ENCODE peak calls at places on chromosomes 1 and 21, in nine cellular contexts. One of them, this sample, is unnamed.

GRCh38 chr1:154938604-154939399 is 2.3 kb upstream of the PMVK start:
- DNase-seq in ovary: no peak
- DNase-seq in adrenal gland: no peak
- DNase-seq in GM06990: no peak
- DNase-seq in endodermal cell: no peak
- DNase-seq in pancreas: no peak
- DNase-seq in lower leg skin: no peak
- DNase-seq in left ventricle myocardium inferior: no peak
- DNase-seq in cardiac muscle cell: no peak
- DNase-seq in this sample: no peak

GRCh38 chr1:236159704-236160539 is 17.6 kb downstream of the GPR137B start:
- DNase-seq in ovary: no peak
- DNase-seq in adrenal gland: no peak
- DNase-seq in GM06990: peak
- DNase-seq in endodermal cell: no peak
- DNase-seq in pancreas: no peak
- DNase-seq in lower leg skin: no peak
- DNase-seq in left ventricle myocardium inferior: no peak
- DNase-seq in cardiac muscle cell: no peak
- DNase-seq in this sample: no peak

GRCh38 chr1:45952072-45952471 is 148.7 kb downstream of the MAST2 start:
- DNase-seq in ovary: no peak
- DNase-seq in adrenal gland: no peak
- DNase-seq in GM06990: no peak
- DNase-seq in endodermal cell: no peak
- DNase-seq in pancreas: no peak
- DNase-seq in lower leg skin: no peak
- DNase-seq in left ventricle myocardium inferior: no peak
- DNase-seq in cardiac muscle cell: no peak
- DNase-seq in this sample: no peak

GRCh38 chr1:54222711-54223110 is 22.7 kb downstream of the MRPL37 start:
- DNase-seq in ovary: no peak
- DNase-seq in adrenal gland: no peak
- DNase-seq in GM06990: no peak
- DNase-seq in endodermal cell: no peak
- DNase-seq in pancreas: no peak
- DNase-seq in lower leg skin: no peak
- DNase-seq in left ventricle myocardium inferior: no peak
- DNase-seq in cardiac muscle cell: no peak
- DNase-seq in this sample: no peak

GRCh38 chr1:74683656-74684055 is 10.1 kb upstream of the ERICH3 start:
- DNase-seq in ovary: no peak
- DNase-seq in adrenal gland: no peak
- DNase-seq in GM06990: no peak
- DNase-seq in endodermal cell: no peak
- DNase-seq in pancreas: no peak
- DNase-seq in lower leg skin: no peak
- DNase-seq in left ventricle myocardium inferior: no peak
- DNase-seq in cardiac muscle cell: no peak
- DNase-seq in this sample: no peak

GRCh38 chr21:18294100-18294499 is 49.5 kb downstream of the CHODL start:
- DNase-seq in ovary: no peak
- DNase-seq in adrenal gland: no peak
- DNase-seq in GM06990: no peak
- DNase-seq in endodermal cell: no peak
- DNase-seq in pancreas: no peak
- DNase-seq in lower leg skin: no peak
- DNase-seq in left ventricle myocardium inferior: no peak
- DNase-seq in cardiac muscle cell: no peak
- DNase-seq in this sample: no peak

GRCh38 chr1:228148196-228148861 is 1.4 kb upstream of the GJC2 start:
- DNase-seq in ovary: peak
- DNase-seq in adrenal gland: peak
- DNase-seq in GM06990: no peak
- DNase-seq in endodermal cell: no peak
- DNase-seq in pancreas: no peak
- DNase-seq in lower leg skin: no peak
- DNase-seq in left ventricle myocardium inferior: no peak
- DNase-seq in cardiac muscle cell: peak
- DNase-seq in this sample: peak

GRCh38 chr1:18549896-18550295 is 69.2 kb downstream of the KLHDC7A start:
- DNase-seq in ovary: no peak
- DNase-seq in adrenal gland: no peak
- DNase-seq in GM06990: no peak
- DNase-seq in endodermal cell: no peak
- DNase-seq in pancreas: no peak
- DNase-seq in lower leg skin: no peak
- DNase-seq in left ventricle myocardium inferior: no peak
- DNase-seq in cardiac muscle cell: no peak
- DNase-seq in this sample: no peak

GRCh38 chr1:160354388-160354985 is 11.3 kb downstream of the NCSTN start:
- DNase-seq in ovary: no peak
- DNase-seq in adrenal gland: no peak
- DNase-seq in GM06990: no peak
- DNase-seq in endodermal cell: peak
- DNase-seq in pancreas: no peak
- DNase-seq in lower leg skin: no peak
- DNase-seq in left ventricle myocardium inferior: no peak
- DNase-seq in cardiac muscle cell: peak
- DNase-seq in this sample: no peak

GRCh38 chr1:150976879-150977694 is 2.5 kb upstream of the CERS2 start:
- DNase-seq in ovary: peak
- DNase-seq in adrenal gland: peak
- DNase-seq in GM06990: peak
- DNase-seq in endodermal cell: peak
- DNase-seq in pancreas: peak
- DNase-seq in lower leg skin: peak
- DNase-seq in left ventricle myocardium inferior: peak
- DNase-seq in cardiac muscle cell: no peak
- DNase-seq in this sample: peak

GRCh38 chr1:169108897-169109560 is 2.5 kb downstream of the ATP1B1 start:
- DNase-seq in ovary: no peak
- DNase-seq in adrenal gland: peak
- DNase-seq in GM06990: no peak
- DNase-seq in endodermal cell: peak
- DNase-seq in pancreas: no peak
- DNase-seq in lower leg skin: no peak
- DNase-seq in left ventricle myocardium inferior: peak
- DNase-seq in cardiac muscle cell: peak
- DNase-seq in this sample: no peak
- TF ChIP-seq CTCF in ovary: no peak
- TF ChIP-seq CTCF in adrenal gland: peak
- TF ChIP-seq CTCF in GM06990: peak
- TF ChIP-seq CTCF in endodermal cell: peak
- TF ChIP-seq CTCF in pancreas: no peak
- TF ChIP-seq CTCF in lower leg skin: no peak
- TF ChIP-seq CTCF in left ventricle myocardium inferior: peak
- TF ChIP-seq CTCF in cardiac muscle cell: peak
- TF ChIP-seq CTCF in this sample: peak

DNA sequence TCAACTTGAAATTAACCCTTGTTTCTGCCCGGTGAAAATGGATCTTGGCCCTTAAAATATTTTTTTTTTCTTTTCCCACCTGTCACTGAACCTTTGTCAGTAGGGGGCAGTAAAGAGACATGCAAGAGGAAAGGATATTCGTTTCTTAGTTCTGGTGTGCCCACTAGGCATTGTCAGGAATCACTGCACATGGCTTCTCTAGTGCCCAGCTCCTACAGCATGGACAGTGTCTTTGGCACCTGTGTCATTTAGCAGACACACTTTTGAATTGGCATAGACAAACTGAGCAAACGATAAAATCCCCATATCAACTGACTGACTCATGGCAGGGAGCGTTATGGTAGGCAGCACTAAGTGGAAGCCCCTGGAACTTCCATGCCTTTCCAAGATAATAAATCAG is 1048.1 kb downstream of the BRINP3 start:
- DNase-seq in ovary: no peak
- DNase-seq in adrenal gland: no peak
- DNase-seq in GM06990: no peak
- DNase-seq in endodermal cell: peak
- DNase-seq in pancreas: no peak
- DNase-seq in lower leg skin: no peak
- DNase-seq in left ventricle myocardium inferior: no peak
- DNase-seq in cardiac muscle cell: peak
- DNase-seq in this sample: peak
- TF ChIP-seq CTCF in ovary: no peak
- TF ChIP-seq CTCF in adrenal gland: peak
- TF ChIP-seq CTCF in GM06990: peak
- TF ChIP-seq CTCF in endodermal cell: peak
- TF ChIP-seq CTCF in pancreas: peak
- TF ChIP-seq CTCF in lower leg skin: no peak
- TF ChIP-seq CTCF in left ventricle myocardium inferior: peak
- TF ChIP-seq CTCF in cardiac muscle cell: peak
- TF ChIP-seq CTCF in this sample: peak

DNA sequence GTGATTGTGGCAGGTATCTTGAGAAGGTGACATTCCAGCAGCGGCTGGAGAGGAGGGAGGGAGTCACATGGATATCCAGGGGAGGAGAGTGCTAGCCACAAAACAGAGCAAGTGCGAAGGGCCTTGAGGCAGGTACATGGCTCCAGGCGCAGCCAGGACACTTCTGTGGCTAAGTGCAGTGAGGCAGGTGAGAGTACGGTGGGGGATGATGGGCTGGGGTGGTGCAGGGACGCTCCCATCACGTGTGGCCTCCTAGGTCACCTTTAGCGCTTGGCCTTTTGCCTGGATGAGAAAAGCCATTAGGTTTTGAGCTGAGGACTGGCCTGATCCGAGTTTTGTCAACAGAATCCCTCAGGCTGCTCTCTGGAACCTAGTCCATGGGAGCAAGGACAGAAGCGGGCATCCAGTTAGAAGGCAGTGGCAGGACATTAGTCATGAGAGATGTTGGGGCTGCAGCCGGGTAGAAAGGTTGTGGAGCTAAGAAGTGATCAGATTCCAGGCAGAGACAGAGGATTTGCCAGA is 31.6 kb downstream of the SMYD2 start:
- DNase-seq in ovary: no peak
- DNase-seq in adrenal gland: peak
- DNase-seq in GM06990: no peak
- DNase-seq in endodermal cell: peak
- DNase-seq in pancreas: no peak
- DNase-seq in lower leg skin: no peak
- DNase-seq in left ventricle myocardium inferior: no peak
- DNase-seq in cardiac muscle cell: no peak
- DNase-seq in this sample: no peak
- TF ChIP-seq CTCF in ovary: no peak
- TF ChIP-seq CTCF in adrenal gland: no peak
- TF ChIP-seq CTCF in GM06990: no peak
- TF ChIP-seq CTCF in endodermal cell: no peak
- TF ChIP-seq CTCF in pancreas: no peak
- TF ChIP-seq CTCF in lower leg skin: no peak
- TF ChIP-seq CTCF in left ventricle myocardium inferior: no peak
- TF ChIP-seq CTCF in cardiac muscle cell: no peak
- TF ChIP-seq CTCF in this sample: no peak

GRCh38 chr21:14630556-14631069 is 84.5 kb upstream of the SAMSN1 start:
- DNase-seq in ovary: no peak
- DNase-seq in adrenal gland: no peak
- DNase-seq in GM06990: peak
- DNase-seq in endodermal cell: no peak
- DNase-seq in pancreas: no peak
- DNase-seq in lower leg skin: no peak
- DNase-seq in left ventricle myocardium inferior: no peak
- DNase-seq in cardiac muscle cell: no peak
- DNase-seq in this sample: no peak

GRCh38 chr21:14632359-14632758 is 86.2 kb upstream of the SAMSN1 start:
- DNase-seq in ovary: no peak
- DNase-seq in adrenal gland: no peak
- DNase-seq in GM06990: no peak
- DNase-seq in endodermal cell: no peak
- DNase-seq in pancreas: no peak
- DNase-seq in lower leg skin: no peak
- DNase-seq in left ventricle myocardium inferior: no peak
- DNase-seq in cardiac muscle cell: no peak
- DNase-seq in this sample: no peak
- TF ChIP-seq CTCF in ovary: no peak
- TF ChIP-seq CTCF in adrenal gland: no peak
- TF ChIP-seq CTCF in GM06990: no peak
- TF ChIP-seq CTCF in endodermal cell: no peak
- TF ChIP-seq CTCF in pancreas: no peak
- TF ChIP-seq CTCF in lower leg skin: no peak
- TF ChIP-seq CTCF in left ventricle myocardium inferior: no peak
- TF ChIP-seq CTCF in cardiac muscle cell: no peak
- TF ChIP-seq CTCF in this sample: no peak

GRCh38 chr1:232170909-232171308 is 459.0 kb downstream of the SIPA1L2 start:
- DNase-seq in ovary: no peak
- DNase-seq in adrenal gland: no peak
- DNase-seq in GM06990: no peak
- DNase-seq in endodermal cell: no peak
- DNase-seq in pancreas: no peak
- DNase-seq in lower leg skin: no peak
- DNase-seq in left ventricle myocardium inferior: no peak
- DNase-seq in cardiac muscle cell: no peak
- DNase-seq in this sample: no peak
- TF ChIP-seq CTCF in ovary: no peak
- TF ChIP-seq CTCF in adrenal gland: no peak
- TF ChIP-seq CTCF in GM06990: no peak
- TF ChIP-seq CTCF in endodermal cell: no peak
- TF ChIP-seq CTCF in pancreas: no peak
- TF ChIP-seq CTCF in lower leg skin: no peak
- TF ChIP-seq CTCF in left ventricle myocardium inferior: no peak
- TF ChIP-seq CTCF in cardiac muscle cell: peak
- TF ChIP-seq CTCF in this sample: no peak

GRCh38 chr21:39022901-39023693 is 160.2 kb downstream of the PSMG1 start:
- DNase-seq in ovary: peak
- DNase-seq in adrenal gland: peak
- DNase-seq in GM06990: no peak
- DNase-seq in endodermal cell: peak
- DNase-seq in pancreas: no peak
- DNase-seq in lower leg skin: no peak
- DNase-seq in left ventricle myocardium inferior: peak
- DNase-seq in cardiac muscle cell: peak
- DNase-seq in this sample: no peak
- TF ChIP-seq CTCF in ovary: no peak
- TF ChIP-seq CTCF in adrenal gland: no peak
- TF ChIP-seq CTCF in GM06990: no peak
- TF ChIP-seq CTCF in endodermal cell: peak
- TF ChIP-seq CTCF in pancreas: no peak
- TF ChIP-seq CTCF in lower leg skin: no peak
- TF ChIP-seq CTCF in left ventricle myocardium inferior: peak
- TF ChIP-seq CTCF in cardiac muscle cell: peak
- TF ChIP-seq CTCF in this sample: peak

GRCh38 chr1:55337801-55338447 is 122.8 kb upstream of the USP24 start:
- DNase-seq in ovary: no peak
- DNase-seq in adrenal gland: no peak
- DNase-seq in GM06990: peak
- DNase-seq in endodermal cell: peak
- DNase-seq in pancreas: no peak
- DNase-seq in lower leg skin: no peak
- DNase-seq in left ventricle myocardium inferior: no peak
- DNase-seq in cardiac muscle cell: peak
- DNase-seq in this sample: peak
- TF ChIP-seq CTCF in ovary: no peak
- TF ChIP-seq CTCF in adrenal gland: no peak
- TF ChIP-seq CTCF in GM06990: peak
- TF ChIP-seq CTCF in endodermal cell: peak
- TF ChIP-seq CTCF in pancreas: no peak
- TF ChIP-seq CTCF in lower leg skin: no peak
- TF ChIP-seq CTCF in left ventricle myocardium inferior: peak
- TF ChIP-seq CTCF in cardiac muscle cell: peak
- TF ChIP-seq CTCF in this sample: peak

GRCh38 chr1:111758373-111758772 is 2.7 kb downstream of the DDX20 start:
- DNase-seq in ovary: no peak
- DNase-seq in adrenal gland: no peak
- DNase-seq in GM06990: no peak
- DNase-seq in endodermal cell: no peak
- DNase-seq in pancreas: no peak
- DNase-seq in lower leg skin: no peak
- DNase-seq in left ventricle myocardium inferior: no peak
- DNase-seq in cardiac muscle cell: no peak
- DNase-seq in this sample: no peak
- TF ChIP-seq CTCF in ovary: no peak
- TF ChIP-seq CTCF in adrenal gland: no peak
- TF ChIP-seq CTCF in GM06990: peak
- TF ChIP-seq CTCF in endodermal cell: peak
- TF ChIP-seq CTCF in pancreas: no peak
- TF ChIP-seq CTCF in lower leg skin: no peak
- TF ChIP-seq CTCF in left ventricle myocardium inferior: no peak
- TF ChIP-seq CTCF in cardiac muscle cell: peak
- TF ChIP-seq CTCF in this sample: peak